ENCODE peak calls at places on chromosomes 7 and 10, in five cellular contexts. B is occipital lobe, R is Caco-2, G is glomerular endothelial cell, J is OCI-LY7. Y is an unnamed sample.

GRCh38 chr10:33955676-33956075 is 621.2 kb upstream of the NRP1 start:
- DNase-seq in B (no peak), R (no peak), G (no peak), J (no peak), Y (no peak)

GRCh38 chr10:122879339-122880273 is at the start of gene FAM24B:
- DNase-seq in B (peak; percentile 91), R (peak; percentile 97), G (peak; percentile 96), J (peak; percentile 93), Y (peak; percentile 93)

GRCh38 chr7:116446179-116446855 is 53.2 kb upstream of the CAV2 start:
- DNase-seq in B (no peak), R (no peak), G (no peak), J (no peak), Y (no peak)

GRCh38 chr7:77759294-77759889 is 38.8 kb downstream of the TMEM60 start:
- DNase-seq in B (peak; percentile 20), R (peak; percentile 79), G (peak; percentile 73), J (peak; percentile 76), Y (no peak)

GRCh38 chr10:27446091-27446918 is 57.8 kb upstream of the RAB18 start:
- DNase-seq in B (no peak), R (peak; percentile 34), G (peak; percentile 12), J (peak; percentile 40), Y (no peak)

GRCh38 chr10:48406204-48406603 is 99.7 kb downstream of the MAPK8 start:
- DNase-seq in B (no peak), R (no peak), G (no peak), J (no peak), Y (no peak)

GRCh38 chr10:103896225-103896624 is 21.8 kb downstream of the STN1 start:
- DNase-seq in B (no peak), R (no peak), G (no peak), J (no peak), Y (no peak)

GRCh38 chr10:49500420-49500819 is 38.5 kb downstream of the ERCC6 start:
- DNase-seq in B (no peak), R (peak; percentile 15), G (no peak), J (no peak), Y (no peak)

GRCh38 chr7:47967123-47967522 is 12.3 kb downstream of the HUS1 start:
- DNase-seq in B (no peak), R (no peak), G (no peak), J (no peak), Y (no peak)

GRCh38 chr10:95217476-95217875 is 23.4 kb downstream of the ACSM6 start:
- DNase-seq in B (no peak), R (no peak), G (no peak), J (no peak), Y (no peak)

GRCh38 chr10:55024718-55025117 is 223.7 kb upstream of the PCDH15 start:
- DNase-seq in B (no peak), R (no peak), G (no peak), J (no peak), Y (no peak)

GRCh38 chr7:134724606-134725005 is 54.8 kb upstream of the CALD1 start:
- DNase-seq in B (no peak), R (peak; percentile 61), G (no peak), J (peak; percentile 19), Y (no peak)

GRCh38 chr10:70503776-70504175 is 25.2 kb downstream of the PALD1 start:
- DNase-seq in B (no peak), R (no peak), G (no peak), J (peak; percentile 73), Y (no peak)

GRCh38 chr10:21329995-21330627 is 195.4 kb downstream of the SKIDA1 start:
- DNase-seq in B (no peak), R (peak; percentile 57), G (peak; percentile 96), J (no peak), Y (peak; percentile 88)

GRCh38 chr7:27992092-27992491 is 188.5 kb downstream of the JAZF1 start:
- DNase-seq in B (no peak), R (no peak), G (no peak), J (no peak), Y (no peak)

GRCh38 chr10:103820101-103821062 is 35.0 kb downstream of the SH3PXD2A start:
- DNase-seq in B (no peak), R (no peak), G (no peak), J (no peak), Y (no peak)

GRCh38 chr10:19096674-19097073 is 48.1 kb downstream of the MALRD1 start:
- DNase-seq in B (no peak), R (no peak), G (no peak), J (no peak), Y (no peak)

GRCh38 chr10:69880301-69881081 is 78.8 kb downstream of the COL13A1 start:
- DNase-seq in B (no peak), R (no peak), G (no peak), J (no peak), Y (no peak)

GRCh38 chr7:37376386-37376785 is 72.3 kb downstream of the ELMO1 start:
- DNase-seq in B (no peak), R (no peak), G (no peak), J (no peak), Y (no peak)

GRCh38 chr10:103598654-103599115 is 105.2 kb downstream of the NEURL1 start:
- DNase-seq in B (peak; percentile 62), R (peak; percentile 80), G (peak; percentile 31), J (peak; percentile 55), Y (peak; percentile 36)

GRCh38 chr7:129271500-129272355 is 46.9 kb downstream of the AHCYL2 start:
- DNase-seq in B (no peak), R (peak; percentile 78), G (peak; percentile 39), J (peak; percentile 67), Y (no peak)

GRCh38 chr7:161786-162185 is 30.6 kb upstream of the FAM20C start:
- DNase-seq in B (no peak), R (no peak), G (no peak), J (no peak), Y (no peak)

GRCh38 chr10:125146791-125147604 is 13.4 kb downstream of the CTBP2 start:
- DNase-seq in B (no peak), R (no peak), G (no peak), J (peak; percentile 17), Y (no peak)

GRCh38 chr7:12756841-12757240 is 69.4 kb downstream of the ARL4A start:
- DNase-seq in B (no peak), R (no peak), G (no peak), J (no peak), Y (no peak)

Y was measured in pulmonary artery endothelial cell.